ENCODE peak calls at places on chromosomes 1 and 21, in four cellular contexts. One of them, this sample, is unnamed.

GRCh38 chr1:228101994-228102790 is 933 bp downstream of the C1orf35 start:
- DNase-seq in IMR-90: no peak
- DNase-seq in hepatocyte: peak
- DNase-seq in HCT116: no peak
- DNase-seq in this sample: no peak

GRCh38 chr1:37473431-37474050 is 839 bp upstream of the ZC3H12A start:
- DNase-seq in IMR-90: no peak
- DNase-seq in hepatocyte: peak
- DNase-seq in HCT116: no peak
- DNase-seq in this sample: peak

GRCh38 chr1:218249757-218250156 is 35.3 kb upstream of the RRP15 start:
- DNase-seq in IMR-90: no peak
- DNase-seq in hepatocyte: no peak
- DNase-seq in HCT116: no peak
- DNase-seq in this sample: no peak

GRCh38 chr21:16570196-16570595 is 840.4 kb downstream of the USP25 start:
- DNase-seq in IMR-90: peak
- DNase-seq in hepatocyte: no peak
- DNase-seq in HCT116: no peak
- DNase-seq in this sample: peak

GRCh38 chr21:44529011-44529421 is 11.0 kb downstream of the KRTAP10-1 start:
- DNase-seq in IMR-90: no peak
- DNase-seq in hepatocyte: no peak
- DNase-seq in HCT116: no peak
- DNase-seq in this sample: no peak

GRCh38 chr1:208139434-208140086 is 104.6 kb downstream of the PLXNA2 start:
- DNase-seq in IMR-90: no peak
- DNase-seq in hepatocyte: no peak
- DNase-seq in HCT116: no peak
- DNase-seq in this sample: no peak

GRCh38 chr1:243850013-243850367 is at the start of gene AKT3:
- DNase-seq in IMR-90: no peak
- DNase-seq in hepatocyte: peak
- DNase-seq in HCT116: no peak
- DNase-seq in this sample: no peak

GRCh38 chr1:11279630-11280029 is 6.6 kb downstream of the UBIAD1 start:
- DNase-seq in IMR-90: no peak
- DNase-seq in hepatocyte: no peak
- DNase-seq in HCT116: no peak
- DNase-seq in this sample: no peak

GRCh38 chr1:220810963-220811362 is 24.2 kb downstream of the MTARC1 start:
- DNase-seq in IMR-90: no peak
- DNase-seq in hepatocyte: no peak
- DNase-seq in HCT116: no peak
- DNase-seq in this sample: no peak

GRCh38 chr1:205470131-205470530 is 14.3 kb upstream of the BLACAT1 start:
- DNase-seq in IMR-90: no peak
- DNase-seq in hepatocyte: no peak
- DNase-seq in HCT116: no peak
- DNase-seq in this sample: no peak

GRCh38 chr1:165671531-165671930 is 26.8 kb downstream of the ALDH9A1 start:
- DNase-seq in IMR-90: no peak
- DNase-seq in hepatocyte: no peak
- DNase-seq in HCT116: no peak
- DNase-seq in this sample: no peak

GRCh38 chr1:211345719-211346118 is 19.1 kb downstream of the TRAF5 start:
- DNase-seq in IMR-90: peak
- DNase-seq in hepatocyte: no peak
- DNase-seq in HCT116: no peak
- DNase-seq in this sample: peak

GRCh38 chr1:12697406-12697805 is 18.5 kb upstream of the AADACL3 start:
- DNase-seq in IMR-90: no peak
- DNase-seq in hepatocyte: no peak
- DNase-seq in HCT116: no peak
- DNase-seq in this sample: no peak

DNA sequence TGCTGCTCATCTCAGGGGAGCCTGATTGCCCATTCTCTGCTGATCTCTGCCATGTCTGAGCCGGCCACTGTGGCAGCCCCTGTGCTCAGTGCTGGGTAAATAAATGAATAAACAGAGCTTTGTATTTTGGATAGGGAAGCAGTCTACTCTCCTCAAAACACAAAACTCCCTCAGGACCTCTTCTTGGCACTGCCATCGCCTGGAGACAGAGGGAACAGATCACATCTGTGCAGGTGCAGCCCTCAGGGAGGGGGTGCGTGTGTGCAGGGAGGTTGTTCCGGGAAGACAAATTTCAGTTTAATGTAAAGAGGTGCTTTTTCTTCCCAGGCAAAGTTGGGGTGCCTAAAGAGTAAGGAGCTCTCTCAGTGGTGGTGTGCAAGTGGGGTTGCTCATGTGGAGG is 7.7 kb upstream of the FAM167B start:
- DNase-seq in IMR-90: no peak
- DNase-seq in hepatocyte: no peak
- DNase-seq in HCT116: no peak
- DNase-seq in this sample: no peak
- H3K4me2 ChIP-seq in IMR-90: no peak
- H3K4me2 ChIP-seq in hepatocyte: peak
- H3K4me2 ChIP-seq in HCT116: no peak
- H3K4me2 ChIP-seq in this sample: no peak

GRCh38 chr1:115546846-115547245 is 94.9 kb upstream of the VANGL1 start:
- DNase-seq in IMR-90: no peak
- DNase-seq in hepatocyte: no peak
- DNase-seq in HCT116: no peak
- DNase-seq in this sample: no peak

GRCh38 chr1:115543247-115543646 is 98.5 kb upstream of the VANGL1 start:
- DNase-seq in IMR-90: no peak
- DNase-seq in hepatocyte: no peak
- DNase-seq in HCT116: no peak
- DNase-seq in this sample: no peak

GRCh38 chr1:115545096-115545720 is 96.6 kb upstream of the VANGL1 start:
- DNase-seq in IMR-90: no peak
- DNase-seq in hepatocyte: no peak
- DNase-seq in HCT116: no peak
- DNase-seq in this sample: no peak

GRCh38 chr1:115545791-115546733 is 95.7 kb upstream of the VANGL1 start:
- DNase-seq in IMR-90: peak
- DNase-seq in hepatocyte: peak
- DNase-seq in HCT116: peak
- DNase-seq in this sample: peak

GRCh38 chr1:115544131-115544530 is 97.6 kb upstream of the VANGL1 start:
- DNase-seq in IMR-90: peak
- DNase-seq in hepatocyte: no peak
- DNase-seq in HCT116: no peak
- DNase-seq in this sample: peak
- H2AFZ ChIP-seq in IMR-90: no peak
- H2AFZ ChIP-seq in hepatocyte: no peak
- H2AFZ ChIP-seq in HCT116: no peak
- H2AFZ ChIP-seq in this sample: no peak

DNA sequence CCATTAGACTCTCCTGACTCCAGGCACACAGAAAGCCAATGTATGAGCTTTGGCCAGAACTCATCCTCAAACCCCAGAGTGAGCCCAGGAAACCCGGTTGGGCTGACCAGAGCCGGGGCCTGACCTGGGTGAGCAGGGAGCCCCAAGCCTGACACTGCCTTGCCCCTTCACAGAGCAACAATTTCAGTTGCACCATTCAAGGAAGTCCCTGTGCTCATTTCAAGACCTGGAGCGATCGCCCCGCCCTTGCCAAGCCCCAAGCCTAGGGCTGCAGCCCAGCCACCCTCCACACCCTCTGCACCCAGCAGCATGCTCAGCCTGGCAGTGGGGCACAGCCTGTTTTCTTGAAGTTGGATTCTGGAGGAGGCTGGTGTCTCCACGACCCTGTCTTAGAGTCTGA is 2.3 kb downstream of the NBL1 start:
- DNase-seq in IMR-90: no peak
- DNase-seq in hepatocyte: no peak
- DNase-seq in HCT116: no peak
- DNase-seq in this sample: no peak
- H3K4me2 ChIP-seq in IMR-90: peak
- H3K4me2 ChIP-seq in hepatocyte: peak
- H3K4me2 ChIP-seq in HCT116: peak
- H3K4me2 ChIP-seq in this sample: peak

DNA sequence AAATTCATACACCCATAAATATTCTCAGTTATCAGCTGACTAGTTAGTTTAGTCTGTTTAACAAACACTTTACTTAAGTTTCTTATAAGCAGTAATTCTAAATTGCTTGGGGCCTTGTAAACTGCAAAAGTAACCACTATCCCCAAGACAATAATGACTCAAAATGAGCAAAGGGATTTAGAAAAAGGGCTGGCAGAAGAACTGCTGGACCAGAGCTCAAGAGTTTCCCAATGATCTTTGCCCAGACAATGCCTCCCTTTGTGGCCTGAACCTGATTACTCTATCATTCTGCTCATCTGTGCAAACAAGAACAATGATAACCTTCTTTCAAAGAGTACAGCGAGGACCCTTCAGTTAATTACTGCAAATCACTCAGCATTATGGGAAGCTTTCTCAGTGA is 123.5 kb downstream of the TIAM1 start:
- DNase-seq in IMR-90: peak
- DNase-seq in hepatocyte: peak
- DNase-seq in HCT116: no peak
- DNase-seq in this sample: peak
- H2AFZ ChIP-seq in IMR-90: no peak
- H2AFZ ChIP-seq in hepatocyte: no peak
- H2AFZ ChIP-seq in HCT116: no peak
- H2AFZ ChIP-seq in this sample: no peak

DNA sequence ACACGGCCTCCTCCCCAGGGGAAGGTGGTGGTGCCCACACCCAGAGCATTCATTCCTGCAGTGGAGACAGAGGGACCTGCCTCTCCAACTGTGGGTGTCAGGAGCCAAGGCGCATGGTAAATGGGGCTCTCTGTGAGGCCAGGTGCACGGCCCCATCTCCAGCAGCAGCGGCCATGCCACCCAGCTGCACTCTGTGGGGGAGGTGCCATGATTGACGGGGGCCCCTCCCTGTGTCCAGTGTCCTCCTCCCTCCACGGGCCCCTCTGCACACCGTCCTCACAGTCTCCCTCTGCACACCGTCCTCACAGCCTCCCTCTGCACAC is 83.6 kb upstream of the COL6A1 start:
- DNase-seq in IMR-90: no peak
- DNase-seq in hepatocyte: no peak
- DNase-seq in HCT116: no peak
- DNase-seq in this sample: no peak
- H3K4me2 ChIP-seq in IMR-90: no peak
- H3K4me2 ChIP-seq in hepatocyte: no peak
- H3K4me2 ChIP-seq in HCT116: no peak
- H3K4me2 ChIP-seq in this sample: no peak

GRCh38 chr1:6603424-6603850 is 768 bp upstream of the KLHL21 start:
- DNase-seq in IMR-90: peak
- DNase-seq in hepatocyte: peak
- DNase-seq in HCT116: no peak
- DNase-seq in this sample: peak

GRCh38 chr1:6600410-6601048 is 2.1 kb downstream of the KLHL21 start:
- DNase-seq in IMR-90: peak
- DNase-seq in hepatocyte: no peak
- DNase-seq in HCT116: no peak
- DNase-seq in this sample: no peak

GRCh38 chr1:6601049-6601864 is 1.4 kb downstream of the KLHL21 start:
- DNase-seq in IMR-90: peak
- DNase-seq in hepatocyte: peak
- DNase-seq in HCT116: peak
- DNase-seq in this sample: peak

GRCh38 chr1:6602669-6603423 is at the start of gene KLHL21:
- DNase-seq in IMR-90: peak
- DNase-seq in hepatocyte: peak
- DNase-seq in HCT116: peak
- DNase-seq in this sample: peak

DNA sequence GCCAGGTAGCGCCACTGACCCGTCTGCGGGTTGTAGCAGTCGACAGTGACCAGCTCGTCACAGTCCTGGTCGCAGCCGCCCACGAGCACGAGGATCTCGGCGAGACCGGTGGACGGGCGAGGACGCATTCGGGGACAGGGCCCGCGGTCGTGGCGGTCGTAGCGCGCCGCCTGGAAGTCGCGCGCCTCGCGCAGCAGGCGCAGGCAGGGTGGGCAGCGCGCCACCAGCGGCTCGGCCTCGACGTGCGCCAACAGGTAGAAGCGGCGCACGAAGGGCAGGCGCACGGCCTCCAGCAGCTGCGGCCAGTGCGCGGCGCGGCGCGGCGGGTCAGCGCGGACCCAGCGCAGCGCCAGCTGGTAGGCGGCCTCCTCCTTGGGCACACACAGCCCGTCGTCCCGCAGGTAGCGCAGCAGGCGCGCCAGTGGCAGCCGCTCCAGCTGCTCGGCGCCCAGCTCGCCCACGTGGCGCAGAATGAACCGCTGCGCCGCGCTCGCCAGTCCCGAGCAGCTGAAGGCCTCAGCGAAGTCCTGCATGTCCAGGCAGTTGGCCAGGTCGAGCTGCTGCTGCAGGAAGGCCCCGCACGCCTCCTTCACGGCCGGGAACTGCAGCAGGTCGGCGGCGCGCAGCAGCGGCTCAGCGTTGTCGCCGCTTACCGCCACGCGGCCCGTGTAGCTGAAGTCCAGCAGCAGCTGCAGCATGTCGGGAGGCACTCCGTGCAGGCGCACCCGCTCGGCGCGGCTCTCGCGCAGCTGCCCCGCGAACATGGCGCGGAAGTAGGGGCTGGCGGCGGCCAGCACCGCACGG is 602 bp downstream of the KLHL21 start:
- DNase-seq in IMR-90: peak
- DNase-seq in hepatocyte: peak
- DNase-seq in HCT116: no peak
- DNase-seq in this sample: peak
- H2AFZ ChIP-seq in IMR-90: peak
- H2AFZ ChIP-seq in hepatocyte: peak
- H2AFZ ChIP-seq in HCT116: no peak
- H2AFZ ChIP-seq in this sample: peak

This sample was measured in astrocyte.